ENCODE peak calls at places on chromosomes 3 and 15, in five cellular contexts. One of them, this sample, is unnamed.

GRCh38 chr15:83092309-83092976 is 15.0 kb upstream of the TM6SF1 start:
- DNase-seq in psoas muscle: no peak
- DNase-seq in fibroblast of mammary gland: peak
- DNase-seq in suprapubic skin: no peak
- DNase-seq in epithelial cell of esophagus: peak
- DNase-seq in this sample: no peak

GRCh38 chr3:105130911-105131310 is 235.8 kb upstream of the ALCAM start:
- DNase-seq in epithelial cell of esophagus: no peak
- DNase-seq in suprapubic skin: no peak
- DNase-seq in fibroblast of mammary gland: no peak
- DNase-seq in psoas muscle: no peak
- DNase-seq in this sample: no peak

GRCh38 chr3:40103829-40104228 is 205.7 kb upstream of the EIF1B start:
- DNase-seq in epithelial cell of esophagus: peak
- DNase-seq in suprapubic skin: no peak
- DNase-seq in fibroblast of mammary gland: no peak
- DNase-seq in psoas muscle: no peak
- DNase-seq in this sample: peak

GRCh38 chr3:168002786-168003368 is 92.8 kb downstream of the GOLIM4 start:
- DNase-seq in epithelial cell of esophagus: peak
- DNase-seq in fibroblast of mammary gland: peak
- DNase-seq in suprapubic skin: no peak
- DNase-seq in psoas muscle: no peak
- DNase-seq in this sample: peak

GRCh38 chr3:145411605-145412004 is 749.4 kb downstream of the PLOD2 start:
- DNase-seq in suprapubic skin: no peak
- DNase-seq in psoas muscle: no peak
- DNase-seq in epithelial cell of esophagus: no peak
- DNase-seq in fibroblast of mammary gland: no peak
- DNase-seq in this sample: no peak

GRCh38 chr3:5187920-5188418 is 462 bp downstream of the EDEM1 start:
- DNase-seq in suprapubic skin: peak
- DNase-seq in epithelial cell of esophagus: peak
- DNase-seq in fibroblast of mammary gland: peak
- DNase-seq in psoas muscle: peak
- DNase-seq in this sample: peak

GRCh38 chr15:81235781-81236507 is 39.3 kb downstream of the IL16 start:
- DNase-seq in suprapubic skin: no peak
- DNase-seq in epithelial cell of esophagus: peak
- DNase-seq in psoas muscle: peak
- DNase-seq in fibroblast of mammary gland: peak
- DNase-seq in this sample: peak

GRCh38 chr15:39084683-39085530 is 496.0 kb upstream of the THBS1 start:
- DNase-seq in suprapubic skin: no peak
- DNase-seq in fibroblast of mammary gland: peak
- DNase-seq in epithelial cell of esophagus: peak
- DNase-seq in psoas muscle: no peak
- DNase-seq in this sample: peak

GRCh38 chr3:12934431-12934830 is 93.1 kb upstream of the RPL32 start:
- DNase-seq in psoas muscle: peak
- DNase-seq in fibroblast of mammary gland: peak
- DNase-seq in suprapubic skin: no peak
- DNase-seq in epithelial cell of esophagus: no peak
- DNase-seq in this sample: no peak

GRCh38 chr15:99481406-99481805 is 84.4 kb upstream of the MEF2A start:
- DNase-seq in fibroblast of mammary gland: no peak
- DNase-seq in epithelial cell of esophagus: no peak
- DNase-seq in suprapubic skin: no peak
- DNase-seq in psoas muscle: no peak
- DNase-seq in this sample: no peak

GRCh38 chr15:69736161-69736560 is 283.5 kb downstream of the RPLP1 start:
- DNase-seq in suprapubic skin: no peak
- DNase-seq in psoas muscle: no peak
- DNase-seq in epithelial cell of esophagus: no peak
- DNase-seq in fibroblast of mammary gland: no peak
- DNase-seq in this sample: no peak

GRCh38 chr3:133812872-133813271 is 7.3 kb downstream of the SRPRB start:
- DNase-seq in fibroblast of mammary gland: peak
- DNase-seq in psoas muscle: no peak
- DNase-seq in epithelial cell of esophagus: no peak
- DNase-seq in suprapubic skin: no peak
- DNase-seq in this sample: no peak

GRCh38 chr15:75061272-75061671 is 37.9 kb downstream of the PPCDC start:
- DNase-seq in suprapubic skin: no peak
- DNase-seq in epithelial cell of esophagus: no peak
- DNase-seq in fibroblast of mammary gland: peak
- DNase-seq in psoas muscle: no peak
- DNase-seq in this sample: no peak

GRCh38 chr3:177590826-177591225 is 393.5 kb upstream of the TBL1XR1 start:
- DNase-seq in fibroblast of mammary gland: peak
- DNase-seq in epithelial cell of esophagus: peak
- DNase-seq in suprapubic skin: no peak
- DNase-seq in psoas muscle: no peak
- DNase-seq in this sample: no peak

GRCh38 chr15:70195808-70196304 is 98.1 kb upstream of the TLE3 start:
- DNase-seq in fibroblast of mammary gland: peak
- DNase-seq in psoas muscle: peak
- DNase-seq in suprapubic skin: no peak
- DNase-seq in epithelial cell of esophagus: peak
- DNase-seq in this sample: peak

GRCh38 chr3:119245778-119246177 is 5.1 kb upstream of the B4GALT4 start:
- DNase-seq in epithelial cell of esophagus: no peak
- DNase-seq in fibroblast of mammary gland: no peak
- DNase-seq in psoas muscle: peak
- DNase-seq in suprapubic skin: no peak
- DNase-seq in this sample: no peak

GRCh38 chr3:41265011-41265545 is 65.8 kb downstream of the CTNNB1 start:
- DNase-seq in fibroblast of mammary gland: peak
- DNase-seq in epithelial cell of esophagus: peak
- DNase-seq in psoas muscle: no peak
- DNase-seq in suprapubic skin: no peak
- DNase-seq in this sample: peak

GRCh38 chr3:115270849-115271248 is 123.8 kb upstream of the ZBTB20 start:
- DNase-seq in epithelial cell of esophagus: no peak
- DNase-seq in suprapubic skin: no peak
- DNase-seq in fibroblast of mammary gland: no peak
- DNase-seq in psoas muscle: no peak
- DNase-seq in this sample: no peak

GRCh38 chr3:23865595-23866396 is 51.0 kb downstream of the NKIRAS1 start:
- DNase-seq in fibroblast of mammary gland: peak
- DNase-seq in psoas muscle: no peak
- DNase-seq in suprapubic skin: no peak
- DNase-seq in epithelial cell of esophagus: no peak
- DNase-seq in this sample: no peak

GRCh38 chr3:99172736-99173657 is 271.5 kb upstream of the DCBLD2 start:
- DNase-seq in psoas muscle: no peak
- DNase-seq in suprapubic skin: no peak
- DNase-seq in fibroblast of mammary gland: peak
- DNase-seq in epithelial cell of esophagus: peak
- DNase-seq in this sample: peak

GRCh38 chr3:124995460-124995994 is 60.3 kb downstream of the HEG1 start:
- DNase-seq in suprapubic skin: no peak
- DNase-seq in fibroblast of mammary gland: peak
- DNase-seq in psoas muscle: peak
- DNase-seq in epithelial cell of esophagus: peak
- DNase-seq in this sample: peak

GRCh38 chr3:50154840-50155490 is at the start of gene SEMA3F:
- DNase-seq in fibroblast of mammary gland: peak
- DNase-seq in epithelial cell of esophagus: peak
- DNase-seq in psoas muscle: peak
- DNase-seq in suprapubic skin: no peak
- DNase-seq in this sample: peak

GRCh38 chr3:97680696-97681095 is 83.9 kb upstream of the ARL6 start:
- DNase-seq in fibroblast of mammary gland: no peak
- DNase-seq in suprapubic skin: no peak
- DNase-seq in epithelial cell of esophagus: no peak
- DNase-seq in psoas muscle: no peak
- DNase-seq in this sample: no peak

GRCh38 chr3:56787784-56788256 is 13.9 kb downstream of the ARHGEF3 start:
- DNase-seq in fibroblast of mammary gland: no peak
- DNase-seq in suprapubic skin: no peak
- DNase-seq in psoas muscle: no peak
- DNase-seq in epithelial cell of esophagus: no peak
- DNase-seq in this sample: no peak

GRCh38 chr15:40754883-40755815 is at the start of gene RMDN3:
- DNase-seq in psoas muscle: peak
- DNase-seq in fibroblast of mammary gland: peak
- DNase-seq in suprapubic skin: peak
- DNase-seq in epithelial cell of esophagus: peak
- DNase-seq in this sample: peak

GRCh38 chr15:101014276-101014675 is 95.1 kb downstream of the LRRK1 start:
- DNase-seq in suprapubic skin: peak
- DNase-seq in fibroblast of mammary gland: no peak
- DNase-seq in epithelial cell of esophagus: no peak
- DNase-seq in psoas muscle: no peak
- DNase-seq in this sample: no peak

GRCh38 chr3:13879946-13880810 is at the start of gene WNT7A:
- DNase-seq in fibroblast of mammary gland: no peak
- DNase-seq in psoas muscle: no peak
- DNase-seq in suprapubic skin: peak
- DNase-seq in epithelial cell of esophagus: peak
- DNase-seq in this sample: peak

GRCh38 chr3:31254483-31254882 is 278.2 kb upstream of the STT3B start:
- DNase-seq in fibroblast of mammary gland: no peak
- DNase-seq in psoas muscle: no peak
- DNase-seq in suprapubic skin: no peak
- DNase-seq in epithelial cell of esophagus: no peak
- DNase-seq in this sample: no peak

DNA sequence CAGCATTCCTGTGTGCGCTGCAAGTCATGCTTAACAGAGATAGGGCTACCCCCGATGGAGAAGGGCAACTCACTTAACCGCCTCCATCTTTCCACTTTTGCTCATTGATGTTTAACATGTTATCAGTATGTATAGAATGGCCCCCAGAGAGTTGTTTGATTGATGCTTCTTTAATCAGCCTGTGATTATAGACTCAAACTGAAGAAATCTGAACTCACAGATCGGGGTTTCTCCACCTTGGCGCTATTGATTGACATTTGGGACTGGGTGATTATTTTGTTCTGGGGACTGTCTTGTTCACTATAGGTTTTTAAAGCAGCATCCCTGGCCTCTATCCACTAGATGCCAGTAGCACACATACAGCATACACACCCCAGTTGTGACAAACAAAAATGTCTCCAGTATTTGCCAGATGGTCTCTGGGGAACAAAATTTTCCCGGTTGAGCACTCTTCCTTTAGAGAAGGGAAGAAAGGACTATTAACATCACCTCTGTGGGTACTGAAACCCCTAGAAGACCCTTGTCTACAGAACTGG is 54.4 kb downstream of the LARS2 start:
- DNase-seq in fibroblast of mammary gland: no peak
- DNase-seq in epithelial cell of esophagus: no peak
- DNase-seq in suprapubic skin: no peak
- DNase-seq in psoas muscle: no peak
- DNase-seq in this sample: no peak
- TF ChIP-seq CTCF in fibroblast of mammary gland: no peak
- TF ChIP-seq CTCF in epithelial cell of esophagus: peak
- TF ChIP-seq CTCF in suprapubic skin: no peak
- TF ChIP-seq CTCF in psoas muscle: no peak
- TF ChIP-seq CTCF in this sample: no peak

GRCh38 chr3:131361464-131362421 is 19.8 kb upstream of the NUDT16 start:
- DNase-seq in epithelial cell of esophagus: peak
- DNase-seq in fibroblast of mammary gland: peak
- DNase-seq in suprapubic skin: peak
- DNase-seq in psoas muscle: peak
- DNase-seq in this sample: no peak

GRCh38 chr3:131363275-131363674 is 18.3 kb upstream of the NUDT16 start:
- DNase-seq in epithelial cell of esophagus: no peak
- DNase-seq in psoas muscle: no peak
- DNase-seq in fibroblast of mammary gland: no peak
- DNase-seq in suprapubic skin: no peak
- DNase-seq in this sample: no peak

GRCh38 chr3:131357275-131357674 is 24.3 kb upstream of the NUDT16 start:
- DNase-seq in psoas muscle: no peak
- DNase-seq in suprapubic skin: no peak
- DNase-seq in epithelial cell of esophagus: no peak
- DNase-seq in fibroblast of mammary gland: no peak
- DNase-seq in this sample: no peak

GRCh38 chr3:131356006-131356405 is 25.6 kb upstream of the NUDT16 start:
- DNase-seq in fibroblast of mammary gland: peak
- DNase-seq in epithelial cell of esophagus: peak
- DNase-seq in psoas muscle: no peak
- DNase-seq in suprapubic skin: no peak
- DNase-seq in this sample: no peak

GRCh38 chr3:131360191-131360590 is 21.4 kb upstream of the NUDT16 start:
- DNase-seq in psoas muscle: no peak
- DNase-seq in epithelial cell of esophagus: no peak
- DNase-seq in suprapubic skin: no peak
- DNase-seq in fibroblast of mammary gland: no peak
- DNase-seq in this sample: no peak
- TF ChIP-seq CTCF in psoas muscle: no peak
- TF ChIP-seq CTCF in epithelial cell of esophagus: no peak
- TF ChIP-seq CTCF in suprapubic skin: no peak
- TF ChIP-seq CTCF in fibroblast of mammary gland: no peak
- TF ChIP-seq CTCF in this sample: no peak

DNA sequence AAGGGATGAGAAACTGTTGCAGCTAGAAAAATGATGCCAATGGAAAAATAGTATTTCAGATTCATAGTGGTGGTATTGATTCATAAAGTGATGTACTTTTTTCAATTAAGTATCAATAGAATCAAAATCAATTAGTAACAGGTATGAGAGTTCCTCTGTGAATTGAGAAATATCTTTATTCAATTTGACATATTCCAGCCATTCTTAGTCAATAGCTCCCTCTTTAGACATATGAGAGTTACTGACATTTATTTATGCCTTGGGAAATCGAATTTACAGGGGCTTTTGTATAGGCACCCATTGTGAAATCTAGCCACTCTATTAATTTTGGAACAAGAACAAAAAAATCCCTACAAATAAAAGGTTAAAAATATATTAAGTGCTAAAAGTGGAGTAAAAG is 386.9 kb upstream of the CNTN3 start:
- DNase-seq in fibroblast of mammary gland: peak
- DNase-seq in suprapubic skin: no peak
- DNase-seq in psoas muscle: no peak
- DNase-seq in epithelial cell of esophagus: peak
- DNase-seq in this sample: peak
- TF ChIP-seq CTCF in fibroblast of mammary gland: peak
- TF ChIP-seq CTCF in suprapubic skin: no peak
- TF ChIP-seq CTCF in psoas muscle: no peak
- TF ChIP-seq CTCF in epithelial cell of esophagus: peak
- TF ChIP-seq CTCF in this sample: peak

GRCh38 chr3:182735672-182736071 is 57.6 kb upstream of the ATP11B start:
- DNase-seq in psoas muscle: no peak
- DNase-seq in suprapubic skin: no peak
- DNase-seq in fibroblast of mammary gland: peak
- DNase-seq in epithelial cell of esophagus: no peak
- DNase-seq in this sample: no peak

GRCh38 chr3:182741214-182741613 is 52.1 kb upstream of the ATP11B start:
- DNase-seq in fibroblast of mammary gland: no peak
- DNase-seq in psoas muscle: no peak
- DNase-seq in suprapubic skin: no peak
- DNase-seq in epithelial cell of esophagus: no peak
- DNase-seq in this sample: no peak

GRCh38 chr3:182739619-182740018 is 53.7 kb upstream of the ATP11B start:
- DNase-seq in suprapubic skin: no peak
- DNase-seq in epithelial cell of esophagus: peak
- DNase-seq in psoas muscle: no peak
- DNase-seq in fibroblast of mammary gland: peak
- DNase-seq in this sample: no peak

GRCh38 chr3:182738583-182739514 is 54.5 kb upstream of the ATP11B start:
- DNase-seq in epithelial cell of esophagus: peak
- DNase-seq in suprapubic skin: no peak
- DNase-seq in psoas muscle: no peak
- DNase-seq in fibroblast of mammary gland: no peak
- DNase-seq in this sample: peak

GRCh38 chr3:182740710-182741109 is 52.6 kb upstream of the ATP11B start:
- DNase-seq in epithelial cell of esophagus: peak
- DNase-seq in suprapubic skin: no peak
- DNase-seq in fibroblast of mammary gland: peak
- DNase-seq in psoas muscle: no peak
- DNase-seq in this sample: peak
- TF ChIP-seq CTCF in epithelial cell of esophagus: no peak
- TF ChIP-seq CTCF in suprapubic skin: no peak
- TF ChIP-seq CTCF in fibroblast of mammary gland: no peak
- TF ChIP-seq CTCF in psoas muscle: no peak
- TF ChIP-seq CTCF in this sample: no peak